ENCODE peak calls at places on chromosome 11, in nine cellular contexts. W, E, U, M, V, L, S, Z and P are unnamed samples. For H3K9me3, the result is how much of the 10 kb centered on the place peaks cover.

GRCh38 chr11:130721736-130722135 is 194.5 kb downstream of the SNX19 start:
- DNase-seq in Z (no peak), M (no peak), S (no peak), L (no peak), U (no peak), W (no peak), E (no peak), V (no peak), P (no peak)

GRCh38 chr11:57646221-57646620 is 3.5 kb downstream of the YPEL4 start:
- DNase-seq in U (no peak), W (no peak), L (no peak), V (no peak), M (no peak), E (no peak), S (no peak), Z (no peak), P (no peak)

GRCh38 chr11:26011474-26011873 is 320.5 kb upstream of the ANO3 start:
- DNase-seq in W (no peak), L (no peak), E (no peak), M (no peak), Z (no peak), U (no peak), S (no peak), V (no peak), P (no peak)

GRCh38 chr11:110564676-110565343 is 135.1 kb downstream of the FDX1 start:
- DNase-seq in M (no peak), L (no peak), V (no peak), W (no peak), S (no peak), Z (no peak), E (no peak), U (no peak), P (no peak)

GRCh38 chr11:3121416-3121815 is 43.7 kb downstream of the OSBPL5 start:
- DNase-seq in M (peak), L (peak), E (no peak), W (no peak), Z (no peak), S (peak), U (peak), V (peak), P (no peak)

GRCh38 chr11:73962097-73962705 is 11.4 kb downstream of the DNAJB13 start:
- DNase-seq in W (no peak), E (no peak), M (peak), S (no peak), Z (no peak), U (peak), V (no peak), L (no peak), P (peak)

GRCh38 chr11:60183595-60184201 is 815 bp upstream of the MS4A6A start:
- DNase-seq in U (no peak), E (no peak), S (no peak), M (no peak), V (peak), L (no peak), Z (no peak), W (no peak), P (no peak)

GRCh38 chr11:116842909-116843308 is 5.5 kb upstream of the APOA1 start:
- DNase-seq in S (peak), U (no peak), W (no peak), M (peak), E (no peak), Z (peak), L (peak), V (no peak), P (no peak)

GRCh38 chr11:116224154-116224888 is 548.5 kb downstream of the BUD13 start:
- DNase-seq in W (peak), S (peak), L (no peak), M (no peak), E (peak), Z (peak), V (peak), U (no peak), P (no peak)

GRCh38 chr11:2563216-2564007 is 118.6 kb downstream of the KCNQ1 start:
- DNase-seq in Z (no peak), M (peak), V (no peak), U (peak), W (no peak), L (peak), S (no peak), E (no peak), P (no peak)

GRCh38 chr11:119319702-119320592 is 3.0 kb upstream of the MCAM start:
- DNase-seq in M (no peak), S (no peak), Z (no peak), W (no peak), U (no peak), E (no peak), L (no peak), V (no peak), P (no peak)

GRCh38 chr11:21933095-21933494 is 259.8 kb upstream of the ANO5 start:
- DNase-seq in M (no peak), S (no peak), L (no peak), Z (no peak), E (no peak), V (no peak), U (no peak), W (no peak), P (no peak)

GRCh38 chr11:65776196-65776595 is 4.6 kb downstream of the AP5B1 start:
- DNase-seq in U (peak), M (no peak), S (peak), Z (no peak), L (peak), E (no peak), W (no peak), V (no peak), P (peak)

GRCh38 chr11:119258180-119258579 is 52.0 kb downstream of the CBL start:
- DNase-seq in U (no peak), E (no peak), L (no peak), W (no peak), M (no peak), V (no peak), Z (no peak), S (no peak), P (no peak)

GRCh38 chr11:44989831-44990566 is 39.3 kb upstream of the TP53I11 start:
- DNase-seq in U (no peak), L (no peak), S (peak), V (no peak), W (no peak), M (peak), E (no peak), Z (no peak), P (no peak)

GRCh38 chr11:20059587-20060021 is 100.7 kb downstream of the DBX1 start:
- DNase-seq in V (no peak), U (no peak), S (no peak), E (no peak), W (no peak), L (no peak), M (no peak), Z (no peak), P (no peak)

GRCh38 chr11:60315866-60316265 is 11.2 kb upstream of the MS4A6E start:
- DNase-seq in V (no peak), U (no peak), S (no peak), M (no peak), L (no peak), E (no peak), Z (no peak), W (no peak), P (no peak)

GRCh38 chr11:64594159-64594939 is 3.3 kb downstream of the SLC22A12 start:
- DNase-seq in V (no peak), L (peak), S (no peak), M (peak), E (no peak), W (no peak), U (peak), Z (no peak), P (no peak)

GRCh38 chr11:32838505-32839274 is 9.0 kb downstream of the PRRG4 start:
- DNase-seq in Z (peak), L (no peak), S (no peak), W (no peak), M (no peak), E (no peak), V (no peak), U (no peak), P (no peak)

GRCh38 chr11:118401880-118402590 is 629 bp downstream of the ATP5MG start:
- DNase-seq in W (no peak), S (no peak), U (no peak), Z (no peak), V (no peak), E (no peak), L (no peak), M (no peak), P (no peak)

GRCh38 chr11:66846671-66847091 is 3.4 kb downstream of the RCE1 start:
- DNase-seq in Z (no peak), L (peak), E (no peak), M (peak), S (peak), W (no peak), U (no peak), V (peak), P (no peak)

GRCh38 chr11:66720223-66720898 is 8.7 kb downstream of the SPTBN2 start:
- DNase-seq in V (no peak), L (peak), S (peak), W (no peak), E (peak), M (peak), Z (peak), U (peak), P (no peak)

GRCh38 chr11:118147502-118147901 is 5.1 kb downstream of the SCN4B start:
- DNase-seq in E (no peak), L (no peak), U (no peak), Z (no peak), S (no peak), M (peak), V (no peak), W (no peak), P (no peak)

GRCh38 chr11:31987118-31988005 is 103.5 kb upstream of the RCN1 start:
- DNase-seq in S (no peak), E (no peak), Z (no peak), L (no peak), U (no peak), W (peak), M (no peak), V (no peak), P (no peak)

GRCh38 chr11:94558932-94559331 is 8.2 kb upstream of the PIWIL4 start:
- DNase-seq in U (no peak), E (no peak), L (no peak), Z (no peak), W (no peak), V (no peak), S (no peak), M (no peak), P (no peak)

GRCh38 chr11:61694971-61695706 is 14.9 kb downstream of the DAGLA start:
- DNase-seq in M (peak), L (no peak), U (peak), S (peak), V (peak), E (no peak), W (peak), Z (no peak), P (no peak)

GRCh38 chr11:66580803-66581202 is 12.1 kb downstream of the CCDC87 start:
- DNase-seq in S (no peak), E (no peak), U (no peak), L (no peak), W (peak), V (no peak), Z (no peak), M (no peak), P (no peak)

GRCh38 chr11:118283756-118284350 is 19.8 kb upstream of the MPZL2 start:
- DNase-seq in E (no peak), Z (no peak), S (no peak), L (no peak), M (no peak), U (no peak), W (no peak), V (no peak), P (no peak)

GRCh38 chr11:72006309-72007088 is 7.8 kb downstream of the IL18BP start:
- DNase-seq in M (no peak), U (no peak), Z (no peak), S (no peak), E (no peak), V (no peak), L (no peak), W (no peak), P (peak)

GRCh38 chr11:2121227-2122130 is 17.7 kb downstream of the IGF2 start:
- DNase-seq in L (peak), M (peak), Z (no peak), V (no peak), E (no peak), W (no peak), U (no peak), S (no peak), P (no peak)

GRCh38 chr11:19918302-19919049 is 205.8 kb downstream of the NAV2 start:
- DNase-seq in M (no peak), S (no peak), L (no peak), W (no peak), E (no peak), U (no peak), V (no peak), Z (no peak), P (no peak)

GRCh38 chr11:113278925-113279324 is 35.5 kb upstream of the TTC12 start:
- DNase-seq in W (no peak), E (no peak), V (no peak), L (no peak), Z (no peak), M (no peak), U (no peak), S (no peak), P (no peak)

GRCh38 chr11:118870396-118871343 is 13.0 kb upstream of the CXCR5 start:
- DNase-seq in E (no peak), L (peak), Z (peak), V (peak), S (no peak), M (peak), U (peak), W (no peak), P (no peak)

DNA sequence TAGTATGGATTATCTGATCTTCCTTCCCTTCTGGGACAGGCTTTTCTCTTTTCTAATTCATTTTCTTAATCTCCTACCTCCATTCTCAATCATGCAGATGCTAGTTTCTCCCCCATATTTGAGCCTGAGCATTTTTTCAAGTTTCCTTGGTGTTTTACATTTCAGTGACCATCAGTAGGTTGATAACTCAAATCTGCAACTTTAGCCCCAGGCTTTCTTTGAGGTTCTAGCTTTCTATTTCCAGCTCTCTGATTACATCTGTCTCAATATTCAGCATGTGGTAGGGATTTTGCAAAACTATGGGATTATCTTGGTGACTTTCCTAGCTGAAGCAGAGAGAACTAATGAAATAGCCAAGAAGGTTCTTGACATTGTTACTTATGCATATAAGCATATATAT is 67.8 kb downstream of the ARHGEF12 start:
- DNase-seq in M (no peak), W (no peak), E (no peak), S (no peak), L (no peak), Z (no peak), V (no peak), U (no peak), P (no peak)
- H3K27ac ChIP-seq in M (peak), W (peak), E (no peak), S (no peak), L (no peak), Z (no peak), V (no peak), U (no peak), P (no peak)

DNA sequence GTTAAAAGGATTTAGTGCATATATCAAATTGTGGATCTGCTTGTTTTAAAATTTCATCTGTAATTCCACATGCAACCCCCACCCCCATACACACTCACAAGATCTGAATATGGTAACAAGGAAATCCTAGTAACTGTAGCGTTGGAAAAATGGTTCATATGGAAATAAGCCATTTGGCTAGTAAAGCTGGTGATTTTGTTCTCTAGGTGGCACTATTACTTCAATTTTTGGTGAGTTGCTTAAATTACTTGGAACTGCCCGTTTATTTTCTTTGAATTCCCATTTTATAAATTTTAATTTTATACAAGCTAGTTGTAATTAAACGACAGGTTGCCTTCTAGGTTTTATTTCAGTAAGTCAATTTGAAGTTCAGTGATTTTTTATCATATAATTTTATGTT is 5.3 kb downstream of the BDNF start:
- DNase-seq in E (no peak), W (no peak), M (no peak), S (no peak), Z (no peak), L (no peak), V (no peak), U (no peak), P (no peak)
- TF ChIP-seq CTCF in E (peak), W (no peak), M (no peak), S (no peak), Z (peak), L (no peak), V (no peak), U (no peak), P (peak)

DNA sequence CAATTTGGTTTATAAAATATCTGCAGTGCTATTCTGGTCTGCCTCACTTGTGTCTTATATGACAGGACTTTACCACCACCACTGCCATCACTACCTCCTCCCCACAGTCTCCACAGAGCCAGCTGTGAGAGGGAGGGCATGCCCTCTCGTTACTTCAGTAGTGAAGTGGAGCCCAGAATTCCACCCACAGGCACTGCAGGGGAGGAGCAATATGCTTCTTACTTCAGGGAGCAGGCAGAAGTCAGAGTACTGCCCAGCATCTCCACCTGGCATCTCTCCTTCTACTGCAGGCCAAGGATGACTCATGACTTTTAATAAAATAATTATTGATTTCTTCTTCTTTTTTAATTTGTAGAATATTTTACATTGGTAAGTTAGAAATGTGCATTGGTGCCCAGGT is 255.5 kb downstream of the DYNC2H1 start:
- DNase-seq in S (no peak), Z (no peak), M (no peak), L (no peak), U (no peak), W (no peak), V (no peak), E (no peak), P (no peak)
- H3K9me3 ChIP-seq in S (under half), Z (under half), M (under half), L (under half), U (under half), W (under half), V (under half), E (under half), P (under half)

GRCh38 chr11:99117603-99118002 is 96.9 kb downstream of the CNTN5 start:
- DNase-seq in V (no peak), E (no peak), Z (no peak), U (no peak), L (no peak), S (no peak), W (no peak), M (no peak), P (no peak)
- H3K27ac ChIP-seq in V (no peak), E (no peak), Z (no peak), U (no peak), L (no peak), S (no peak), W (no peak), M (no peak), P (no peak)

GRCh38 chr11:47551086-47551485 is 1.8 kb downstream of the CELF1 start:
- DNase-seq in U (no peak), M (no peak), W (no peak), S (no peak), L (no peak), Z (no peak), E (no peak), V (no peak), P (no peak)
- TF ChIP-seq CTCF in U (peak), M (peak), W (peak), S (no peak), L (no peak), Z (peak), E (peak), V (no peak), P (no peak)

GRCh38 chr11:85628771-85629341 is 463 bp downstream of the TMEM126B start:
- DNase-seq in V (no peak), W (no peak), E (no peak), Z (peak), U (no peak), S (no peak), L (no peak), M (no peak), P (no peak)

GRCh38 chr11:85627332-85627997 is at the start of gene DLG2:
- DNase-seq in E (no peak), L (no peak), S (no peak), V (peak), U (no peak), W (no peak), M (no peak), Z (peak), P (peak)

GRCh38 chr11:85626496-85626895 is 648 bp downstream of the DLG2 start:
- DNase-seq in S (peak), U (no peak), M (no peak), Z (no peak), V (no peak), E (no peak), W (no peak), L (no peak), P (no peak)

DNA sequence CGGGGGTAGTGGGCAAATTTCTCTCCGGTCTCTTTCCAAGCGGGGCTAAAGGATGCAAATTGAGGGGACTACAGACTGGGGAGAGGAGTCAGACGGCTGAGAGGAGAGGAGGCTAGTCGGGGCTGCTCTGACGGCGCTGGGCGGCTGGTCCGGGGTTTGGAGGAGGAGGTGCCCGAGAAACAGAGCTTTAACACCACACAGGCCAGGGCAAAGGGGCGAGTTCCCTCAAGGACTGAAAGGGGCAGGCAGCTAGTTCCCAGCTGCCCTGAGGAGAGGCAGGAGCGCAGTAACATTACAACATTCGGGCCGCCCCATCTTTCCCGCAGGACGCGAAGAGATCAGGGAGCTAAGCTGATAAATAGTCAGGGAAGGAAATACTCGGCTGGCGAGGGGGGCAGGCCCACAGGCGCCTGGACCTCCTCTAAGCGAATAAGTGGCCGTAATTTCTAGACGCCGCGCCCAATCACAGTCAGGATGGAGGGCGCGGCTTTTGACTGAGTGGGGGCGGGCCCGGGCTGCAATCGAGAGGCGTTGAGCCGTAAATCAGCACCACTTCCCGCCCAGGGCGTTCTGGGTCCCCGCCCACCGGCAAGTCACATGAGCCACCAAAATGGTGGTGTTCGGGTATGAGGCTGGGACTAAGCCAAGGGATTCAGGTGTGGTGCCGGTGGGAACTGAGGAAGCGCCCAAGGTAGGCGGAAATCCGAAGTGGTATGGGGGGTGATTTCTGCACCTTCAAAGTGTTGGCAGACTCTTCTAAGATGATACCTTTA is at the start of gene TMEM126B:
- DNase-seq in Z (peak), L (peak), U (peak), V (peak), M (peak), E (peak), W (peak), S (peak), P (peak)
- H3K9me3 ChIP-seq in Z (under half), L (under half), U (under half), V (under half), M (under half), E (under half), W (under half), S (under half), P (under half)

DNA sequence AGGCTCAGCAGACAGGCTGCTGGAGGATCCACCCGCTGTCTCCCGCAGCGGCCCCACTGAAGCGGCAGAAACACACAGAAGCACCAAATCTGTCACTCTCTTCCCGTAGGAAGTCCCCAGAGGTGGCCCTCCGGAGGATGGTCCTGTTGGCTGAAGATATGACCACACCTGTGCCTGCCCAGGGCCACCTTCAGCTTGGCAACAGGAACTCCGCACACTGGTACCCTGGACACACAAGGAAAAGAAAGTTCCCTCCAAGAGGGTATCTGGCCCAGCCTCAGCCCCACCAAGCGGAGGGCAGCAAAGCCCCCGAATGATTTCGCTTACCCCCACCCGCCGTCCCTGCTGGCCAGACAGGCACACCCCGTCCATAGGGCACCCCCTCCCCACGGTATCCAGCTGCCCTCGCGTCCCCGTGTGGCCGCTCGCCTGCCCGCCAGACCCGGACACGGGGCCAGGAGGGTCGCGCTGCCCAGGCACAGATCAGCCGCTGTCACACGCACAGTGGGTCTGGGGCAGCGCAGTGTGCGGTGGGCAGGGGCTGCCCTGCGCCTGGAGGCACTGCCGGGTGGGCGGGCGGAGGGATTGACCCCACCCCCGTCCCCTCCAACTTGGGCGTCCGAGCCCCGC is 7.0 kb downstream of the RASSF7 start:
- DNase-seq in Z (no peak), W (no peak), L (peak), S (no peak), M (no peak), E (no peak), V (no peak), U (no peak), P (no peak)
- H3K27ac ChIP-seq in Z (peak), W (peak), L (peak), S (peak), M (peak), E (peak), V (peak), U (peak), P (peak)